ENCODE peak calls at places on chromosomes 16 and 17, in seven cellular contexts. P is H9, R is nephron progenitor cell, G is cardiac fibroblast, A is Calu3, N is AG09309, D is HFFc6. M is an unnamed sample.

GRCh38 chr17:8991514-8992285 is 26.2 kb upstream of the PIK3R5 start:
- DNase-seq in P (peak), R (peak), G (peak), A (peak), N (no peak), D (peak), M (no peak)

GRCh38 chr17:44372036-44372435 is 8.4 kb upstream of the FAM171A2 start:
- DNase-seq in P (peak), R (no peak), G (no peak), A (no peak), N (no peak), D (no peak), M (no peak)

GRCh38 chr17:6756425-6757012 is 673 bp downstream of the XAF1 start:
- DNase-seq in P (no peak), R (no peak), G (no peak), A (no peak), N (no peak), D (no peak), M (no peak)

GRCh38 chr17:57536289-57536688 is 208.8 kb downstream of the CCDC182 start:
- DNase-seq in P (no peak), R (no peak), G (no peak), A (no peak), N (no peak), D (no peak), M (peak)

GRCh38 chr17:21211825-21212479 is 2.0 kb downstream of the TMEM11 start:
- DNase-seq in P (no peak), R (no peak), G (no peak), A (no peak), N (no peak), D (no peak), M (no peak)

GRCh38 chr17:58324409-58325288 is 3.9 kb downstream of the TSPOAP1 start:
- DNase-seq in P (no peak), R (peak), G (no peak), A (peak), N (no peak), D (no peak), M (peak)

GRCh38 chr17:75835315-75835987 is 8.8 kb downstream of the UNC13D start:
- DNase-seq in P (no peak), R (peak), G (no peak), A (no peak), N (no peak), D (no peak), M (no peak)

GRCh38 chr16:87407511-87408112 is 15.5 kb downstream of the MAP1LC3B start:
- DNase-seq in P (no peak), R (no peak), G (peak), A (peak), N (no peak), D (no peak), M (no peak)

GRCh38 chr16:27377666-27378485 is 24.1 kb upstream of the IL21R start:
- DNase-seq in P (no peak), R (no peak), G (no peak), A (no peak), N (no peak), D (no peak), M (peak)

GRCh38 chr17:61403846-61404701 is 4.4 kb downstream of the TBX2 start:
- DNase-seq in P (peak), R (no peak), G (peak), A (no peak), N (no peak), D (peak), M (peak)

GRCh38 chr17:30477758-30478115 is 529 bp downstream of the GOSR1 start:
- DNase-seq in P (no peak), R (no peak), G (no peak), A (no peak), N (no peak), D (peak), M (no peak)

GRCh38 chr17:44210342-44211192 is 8.9 kb downstream of the UBTF start:
- DNase-seq in P (peak), R (peak), G (peak), A (no peak), N (no peak), D (peak), M (peak)

GRCh38 chr16:12551946-12552345 is 251.7 kb downstream of the CPPED1 start:
- DNase-seq in P (no peak), R (no peak), G (no peak), A (no peak), N (no peak), D (no peak), M (no peak)

GRCh38 chr16:10150906-10151305 is 31.3 kb downstream of the GRIN2A start:
- DNase-seq in P (no peak), R (no peak), G (peak), A (no peak), N (no peak), D (no peak), M (no peak)

GRCh38 chr17:65170839-65171238 is 33.7 kb downstream of the RGS9 start:
- DNase-seq in P (no peak), R (no peak), G (peak), A (no peak), N (no peak), D (no peak), M (no peak)

GRCh38 chr16:85916141-85916890 is 17.4 kb downstream of the IRF8 start:
- DNase-seq in P (no peak), R (no peak), G (peak), A (peak), N (no peak), D (no peak), M (no peak)

GRCh38 chr16:53893731-53894435 is 189.9 kb downstream of the FTO start:
- DNase-seq in P (no peak), R (no peak), G (peak), A (peak), N (peak), D (peak), M (no peak)

GRCh38 chr17:14202388-14203166 is 34.1 kb downstream of the CDRT15 start:
- DNase-seq in P (no peak), R (no peak), G (no peak), A (no peak), N (no peak), D (no peak), M (no peak)

GRCh38 chr17:35745749-35746320 is 7.2 kb downstream of the GAS2L2 start:
- DNase-seq in P (no peak), R (no peak), G (no peak), A (no peak), N (no peak), D (no peak), M (no peak)

GRCh38 chr17:1399366-1399678 is 700 bp downstream of the YWHAE start:
- DNase-seq in P (no peak), R (no peak), G (no peak), A (no peak), N (no peak), D (no peak), M (no peak)

GRCh38 chr16:57029161-57030160 is 40.1 kb downstream of the NLRC5 start:
- DNase-seq in P (no peak), R (no peak), G (peak), A (no peak), N (no peak), D (peak), M (no peak)

GRCh38 chr17:44222112-44222869 is 2.8 kb upstream of the UBTF start:
- DNase-seq in P (peak), R (peak), G (peak), A (peak), N (no peak), D (peak), M (no peak)

GRCh38 chr17:77728022-77728671 is 230.4 kb upstream of the TNRC6C start:
- DNase-seq in P (peak), R (no peak), G (peak), A (no peak), N (peak), D (peak), M (no peak)

GRCh38 chr16:85483424-85483823 is 129.7 kb upstream of the GSE1 start:
- DNase-seq in P (no peak), R (peak), G (no peak), A (no peak), N (no peak), D (no peak), M (no peak)

GRCh38 chr17:57484826-57485565 is 228.7 kb downstream of the MSI2 start:
- DNase-seq in P (no peak), R (no peak), G (no peak), A (no peak), N (no peak), D (no peak), M (no peak)

GRCh38 chr17:75249564-75249963 is 11.8 kb downstream of the GGA3 start:
- DNase-seq in P (no peak), R (no peak), G (no peak), A (no peak), N (no peak), D (no peak), M (no peak)

GRCh38 chr17:1649844-1650409 is at the start of gene RILP:
- DNase-seq in P (peak), R (peak), G (peak), A (peak), N (no peak), D (no peak), M (no peak)

GRCh38 chr16:54326266-54326662 is 39.7 kb upstream of the IRX3 start:
- DNase-seq in P (no peak), R (no peak), G (peak), A (no peak), N (no peak), D (peak), M (no peak)

GRCh38 chr17:39012725-39013124 is 45.5 kb upstream of the FBXO47 start:
- DNase-seq in P (no peak), R (no peak), G (no peak), A (no peak), N (no peak), D (no peak), M (no peak)

GRCh38 chr16:89400740-89401139 is 89.6 kb downstream of the ANKRD11 start:
- DNase-seq in P (no peak), R (no peak), G (no peak), A (no peak), N (no peak), D (no peak), M (no peak)

GRCh38 chr17:9937164-9937835 is 32.2 kb upstream of the RCVRN start:
- DNase-seq in P (no peak), R (no peak), G (no peak), A (no peak), N (peak), D (no peak), M (no peak)

DNA sequence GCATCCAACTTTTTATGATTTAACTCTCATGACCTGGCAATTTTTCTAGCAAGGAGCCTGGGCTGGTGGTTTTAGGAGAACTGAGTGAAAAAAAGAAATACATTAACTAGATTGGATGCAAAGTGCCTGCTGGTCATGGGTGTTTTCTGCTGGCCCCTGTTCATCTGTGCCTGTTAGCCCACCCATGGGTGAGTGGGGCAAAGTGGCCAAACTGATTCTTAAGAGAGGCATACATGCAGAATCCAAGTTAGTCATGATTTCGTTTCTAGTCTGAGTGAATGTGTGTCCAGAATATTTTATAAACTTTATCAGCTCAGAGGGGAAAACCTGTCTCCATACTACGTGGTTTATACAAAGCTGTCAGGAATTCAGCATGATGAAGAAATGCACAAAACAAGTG is 4.6 kb upstream of the ITGAD start:
- DNase-seq in P (no peak), R (no peak), G (no peak), A (no peak), N (no peak), D (no peak), M (no peak)
- TF ChIP-seq CTCF in P (no peak), R (no peak), G (no peak), A (no peak), N (no peak), D (no peak), M (no peak)

GRCh38 chr17:4815043-4815675 is 8.2 kb downstream of the PLD2 start:
- DNase-seq in P (no peak), R (no peak), G (no peak), A (no peak), N (no peak), D (peak), M (no peak)
- TF ChIP-seq CTCF in P (peak), R (peak), G (peak), A (no peak), N (peak), D (peak), M (no peak)

GRCh38 chr17:17661834-17662233 is 19.4 kb upstream of the RAI1 start:
- DNase-seq in P (no peak), R (no peak), G (no peak), A (no peak), N (no peak), D (no peak), M (no peak)
- TF ChIP-seq CTCF in P (peak), R (peak), G (no peak), A (no peak), N (no peak), D (peak), M (no peak)

GRCh38 chr16:13839577-13839976 is 80.4 kb upstream of the ERCC4 start:
- DNase-seq in P (no peak), R (no peak), G (no peak), A (no peak), N (no peak), D (no peak), M (no peak)
- TF ChIP-seq CTCF in P (peak), R (no peak), G (no peak), A (no peak), N (peak), D (peak), M (no peak)

GRCh38 chr16:66095676-66096075 is 270.8 kb upstream of the CDH5 start:
- DNase-seq in P (peak), R (no peak), G (peak), A (no peak), N (no peak), D (no peak), M (no peak)
- TF ChIP-seq CTCF in P (peak), R (no peak), G (no peak), A (no peak), N (peak), D (peak), M (no peak)

GRCh38 chr16:31199430-31200041 is 3.0 kb downstream of the PYCARD start:
- DNase-seq in P (no peak), R (no peak), G (no peak), A (no peak), N (no peak), D (no peak), M (no peak)

GRCh38 chr16:31198207-31198882 is 4.2 kb downstream of the PYCARD start:
- DNase-seq in P (no peak), R (no peak), G (no peak), A (no peak), N (no peak), D (no peak), M (no peak)

GRCh38 chr16:31201511-31202401 is 804 bp downstream of the PYCARD start:
- DNase-seq in P (peak), R (peak), G (no peak), A (peak), N (no peak), D (no peak), M (no peak)

GRCh38 chr16:31202402-31203385 is at the start of gene PYCARD:
- DNase-seq in P (peak), R (peak), G (peak), A (peak), N (no peak), D (peak), M (no peak)

GRCh38 chr16:31200821-31201510 is 1.6 kb downstream of the PYCARD start:
- DNase-seq in P (no peak), R (no peak), G (peak), A (peak), N (no peak), D (peak), M (no peak)
- TF ChIP-seq CTCF in P (no peak), R (no peak), G (peak), A (no peak), N (peak), D (peak), M (no peak)

GRCh38 chr16:536746-537145 is 9.2 kb downstream of the CAPN15 start:
- DNase-seq in P (no peak), R (no peak), G (no peak), A (no peak), N (no peak), D (no peak), M (no peak)
- TF ChIP-seq CTCF in P (no peak), R (no peak), G (no peak), A (no peak), N (no peak), D (no peak), M (no peak)